ENCODE peak calls at places on chromosomes 7 and 10, in four cellular contexts. Q, F, Z and A are unnamed samples. For H3K4me1, the result is how much of the 10 kb centered on the place peaks cover.

GRCh38 chr10:123149568-123150228 is 1.8 kb downstream of the HMX2 start:
- DNase-seq in Q (no peak), F (no peak), Z (peak), A (peak)

GRCh38 chr7:104275900-104276299 is 52.5 kb upstream of the LHFPL3 start:
- DNase-seq in Q (no peak), F (no peak), Z (no peak), A (no peak)

GRCh38 chr10:35413985-35414861 is 77.9 kb downstream of the CCNY start:
- DNase-seq in Q (no peak), F (no peak), Z (no peak), A (no peak)

GRCh38 chr7:116669769-116670168 is 2.2 kb upstream of the MET start:
- DNase-seq in Q (no peak), F (no peak), Z (no peak), A (no peak)

GRCh38 chr10:35447693-35448407 is 111.5 kb downstream of the CCNY start:
- DNase-seq in Q (no peak), F (peak), Z (peak), A (no peak)

GRCh38 chr10:130215918-130216205 is 79.7 kb downstream of the GLRX3 start:
- DNase-seq in Q (no peak), F (no peak), Z (no peak), A (no peak)

GRCh38 chr10:133226251-133226808 is 3.7 kb upstream of the UTF1 start:
- DNase-seq in Q (no peak), F (no peak), Z (no peak), A (no peak)

GRCh38 chr7:83415840-83416239 is 233.1 kb downstream of the SEMA3E start:
- DNase-seq in Q (no peak), F (no peak), Z (no peak), A (no peak)

GRCh38 chr10:3825862-3826351 is 40.9 kb upstream of the KLF6 start:
- DNase-seq in Q (no peak), F (no peak), Z (peak), A (no peak)

GRCh38 chr10:114632869-114633715 is 25.0 kb downstream of the ABLIM1 start:
- DNase-seq in Q (no peak), F (peak), Z (peak), A (no peak)

GRCh38 chr7:71752171-71752935 is 620.4 kb downstream of the GALNT17 start:
- DNase-seq in Q (no peak), F (peak), Z (peak), A (peak)

GRCh38 chr10:28743576-28743975 is 66.3 kb downstream of the BAMBI start:
- DNase-seq in Q (no peak), F (no peak), Z (no peak), A (no peak)

GRCh38 chr7:142500364-142500763 is 242.5 kb upstream of the PRSS58 start:
- DNase-seq in Q (no peak), F (no peak), Z (no peak), A (no peak)

GRCh38 chr10:113820507-113820906 is 33.4 kb downstream of the DCLRE1A start:
- DNase-seq in Q (no peak), F (no peak), Z (no peak), A (no peak)

GRCh38 chr7:151251328-151251925 is 2.9 kb upstream of the SMARCD3 start:
- DNase-seq in Q (no peak), F (peak), Z (peak), A (peak)

GRCh38 chr10:127866276-127867013 is 26.3 kb downstream of the CLRN3 start:
- DNase-seq in Q (no peak), F (no peak), Z (peak), A (no peak)

GRCh38 chr10:80465839-80466590 is 11.9 kb downstream of the TSPAN14 start:
- DNase-seq in Q (no peak), F (no peak), Z (no peak), A (no peak)

GRCh38 chr7:151251926-151252835 is 3.7 kb upstream of the SMARCD3 start:
- DNase-seq in Q (no peak), F (peak), Z (peak), A (peak)

GRCh38 chr7:104652434-104652833 is 324.0 kb downstream of the LHFPL3 start:
- DNase-seq in Q (no peak), F (no peak), Z (no peak), A (no peak)

GRCh38 chr10:74300651-74301050 is 149.6 kb downstream of the ADK start:
- DNase-seq in Q (no peak), F (no peak), Z (no peak), A (no peak)

GRCh38 chr10:49174261-49174925 is 13.8 kb downstream of the TMEM273 start:
- DNase-seq in Q (no peak), F (no peak), Z (no peak), A (no peak)

GRCh38 chr7:114413741-114414140 is 874 bp upstream of the FOXP2 start:
- DNase-seq in Q (no peak), F (no peak), Z (no peak), A (no peak)

GRCh38 chr10:18000601-18001000 is 48.9 kb downstream of the SLC39A12 start:
- DNase-seq in Q (no peak), F (no peak), Z (no peak), A (no peak)

GRCh38 chr7:133314084-133314483 is 61.2 kb downstream of the EXOC4 start:
- DNase-seq in Q (no peak), F (no peak), Z (no peak), A (no peak)

GRCh38 chr7:142866361-142867096 is 11.7 kb downstream of the EPHB6 start:
- DNase-seq in Q (no peak), F (peak), Z (peak), A (no peak)

GRCh38 chr10:123808286-123808685 is 83.3 kb downstream of the CPXM2 start:
- DNase-seq in Q (no peak), F (no peak), Z (no peak), A (no peak)

GRCh38 chr10:133420028-133420427 is 4.4 kb downstream of the SPRN start:
- DNase-seq in Q (no peak), F (no peak), Z (no peak), A (no peak)

GRCh38 chr10:13784067-13784466 is 197.3 kb downstream of the PRPF18 start:
- DNase-seq in Q (no peak), F (no peak), Z (no peak), A (no peak)

GRCh38 chr7:12007591-12007990 is 175.6 kb upstream of the THSD7A start:
- DNase-seq in Q (no peak), F (no peak), Z (no peak), A (no peak)

GRCh38 chr10:120688928-120689327 is 162.2 kb upstream of the WDR11 start:
- DNase-seq in Q (no peak), F (no peak), Z (no peak), A (no peak)

GRCh38 chr10:54065106-54065505 is 735.9 kb downstream of the PCDH15 start:
- DNase-seq in Q (no peak), F (no peak), Z (no peak), A (no peak)

GRCh38 chr10:52578871-52579405 is 193.6 kb downstream of the MBL2 start:
- DNase-seq in Q (no peak), F (no peak), Z (peak), A (no peak)

GRCh38 chr10:18238875-18239485 is 98.8 kb downstream of the CACNB2 start:
- DNase-seq in Q (no peak), F (no peak), Z (peak), A (no peak)

GRCh38 chr7:152910545-152911013 is 151.0 kb downstream of the ACTR3B start:
- DNase-seq in Q (no peak), F (no peak), Z (no peak), A (no peak)

GRCh38 chr7:72268826-72269225 is 143.3 kb downstream of the CALN1 start:
- DNase-seq in Q (no peak), F (no peak), Z (no peak), A (no peak)

GRCh38 chr10:132906106-132906505 is 36.3 kb downstream of the CFAP46 start:
- DNase-seq in Q (no peak), F (no peak), Z (no peak), A (peak)

GRCh38 chr10:46222364-46222935 is 64.3 kb upstream of the ANTXRL start:
- DNase-seq in Q (no peak), F (no peak), Z (peak), A (no peak)

GRCh38 chr7:148058092-148058491 is 532.5 kb upstream of the C7orf33 start:
- DNase-seq in Q (no peak), F (no peak), Z (no peak), A (no peak)

GRCh38 chr10:67471022-67471421 is 225.0 kb downstream of the CTNNA3 start:
- DNase-seq in Q (no peak), F (no peak), Z (no peak), A (no peak)

DNA sequence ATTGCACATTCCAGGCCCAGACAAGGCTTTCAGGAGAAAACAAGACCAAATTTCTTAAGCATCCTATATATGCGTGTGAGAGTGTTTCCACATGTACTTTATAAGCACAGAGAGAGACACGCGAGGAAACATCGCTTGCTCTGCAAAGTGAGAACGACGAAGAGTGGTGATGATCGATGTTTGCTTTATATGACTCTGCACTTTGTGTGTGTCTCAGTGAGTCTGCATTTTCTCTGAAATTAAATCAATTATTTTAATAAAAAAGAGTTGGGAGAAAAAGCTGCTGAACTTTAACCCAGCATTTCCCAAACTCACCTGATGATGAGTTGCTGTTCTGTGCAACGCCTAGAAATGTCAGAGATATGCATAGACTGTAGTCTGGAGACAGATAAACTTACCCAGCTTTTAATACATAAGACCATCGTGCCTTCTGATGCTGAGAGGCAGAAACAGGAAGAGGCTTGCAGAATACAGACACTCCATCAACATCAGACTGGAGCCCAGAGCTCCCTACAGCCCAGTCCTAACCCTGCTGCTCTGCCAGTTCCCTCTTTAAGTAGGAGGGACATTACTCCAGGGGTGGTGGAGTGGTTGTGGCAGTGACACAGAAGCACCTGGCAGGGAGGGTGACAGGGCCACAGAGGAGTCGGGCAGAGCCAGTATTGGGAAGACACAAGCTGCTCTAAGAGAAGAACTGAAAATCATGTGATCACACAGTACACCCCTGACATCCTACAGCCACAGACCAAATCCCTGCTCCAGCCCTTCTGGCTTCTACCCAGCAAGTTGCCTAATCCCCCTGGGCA is 61.5 kb upstream of the ZMIZ1 start:
- DNase-seq in Q (no peak), F (no peak), Z (peak), A (no peak)
- TF ChIP-seq CTCF in Q (no peak), F (no peak), Z (no peak), A (no peak)

DNA sequence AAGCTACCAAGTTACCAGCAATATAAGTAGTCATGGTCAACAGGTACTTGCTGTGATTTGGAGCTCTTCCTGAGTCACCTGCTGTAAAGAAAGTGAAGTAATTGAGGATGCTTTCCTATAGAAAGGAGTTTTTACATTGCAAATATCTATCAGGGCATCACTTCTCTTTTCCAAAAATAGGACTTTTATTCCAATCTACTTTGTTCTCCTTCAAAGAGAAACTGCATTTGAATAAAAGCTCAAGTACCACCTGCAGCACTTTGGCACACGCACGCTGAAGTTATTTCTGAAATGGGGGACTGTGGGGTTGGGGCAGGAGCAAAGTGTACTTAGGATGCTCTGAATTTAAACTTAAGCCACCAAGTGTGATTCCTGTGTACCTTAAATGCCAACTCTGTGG is 81.8 kb upstream of the PRKAR2B start:
- DNase-seq in Q (no peak), F (no peak), Z (no peak), A (no peak)
- H3K4me1 ChIP-seq in Q (under half), F (under half), Z (under half), A (under half)

DNA sequence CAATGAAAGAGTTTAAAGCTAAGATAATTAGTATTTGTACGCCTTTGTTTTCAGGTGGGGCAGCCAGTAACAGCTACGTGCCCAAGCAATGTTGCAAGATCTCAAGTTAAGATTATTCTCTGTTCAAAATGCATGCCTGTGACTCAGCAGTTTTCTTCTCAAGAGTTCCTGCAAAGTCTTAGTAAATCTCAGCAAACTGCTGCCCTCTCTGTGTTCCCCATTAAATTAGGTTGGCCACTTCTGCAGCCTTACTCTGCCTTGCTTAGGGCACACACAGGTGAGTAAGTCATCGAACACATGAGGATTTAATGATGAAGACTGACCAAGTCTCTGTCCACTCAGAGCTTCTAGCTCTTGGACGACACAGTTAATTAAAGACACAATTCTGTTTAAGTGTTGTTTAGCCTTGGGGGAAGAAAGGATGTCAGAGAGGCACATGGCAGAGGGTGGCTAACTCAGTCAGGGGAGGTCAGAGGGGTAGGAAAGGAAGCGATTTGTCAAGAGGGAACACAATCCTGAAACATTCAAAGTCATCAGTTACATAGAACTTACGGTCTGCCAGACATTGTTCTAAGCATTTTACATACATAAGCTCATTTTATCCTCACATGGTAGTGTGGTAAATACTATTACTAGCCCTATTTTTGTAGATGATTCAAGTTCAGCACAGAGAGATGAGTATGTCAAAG is 20.2 kb upstream of the SLC35G1 start:
- DNase-seq in Q (no peak), F (no peak), Z (peak), A (no peak)
- H3K4me3 ChIP-seq in Q (no peak), F (no peak), Z (no peak), A (no peak)

DNA sequence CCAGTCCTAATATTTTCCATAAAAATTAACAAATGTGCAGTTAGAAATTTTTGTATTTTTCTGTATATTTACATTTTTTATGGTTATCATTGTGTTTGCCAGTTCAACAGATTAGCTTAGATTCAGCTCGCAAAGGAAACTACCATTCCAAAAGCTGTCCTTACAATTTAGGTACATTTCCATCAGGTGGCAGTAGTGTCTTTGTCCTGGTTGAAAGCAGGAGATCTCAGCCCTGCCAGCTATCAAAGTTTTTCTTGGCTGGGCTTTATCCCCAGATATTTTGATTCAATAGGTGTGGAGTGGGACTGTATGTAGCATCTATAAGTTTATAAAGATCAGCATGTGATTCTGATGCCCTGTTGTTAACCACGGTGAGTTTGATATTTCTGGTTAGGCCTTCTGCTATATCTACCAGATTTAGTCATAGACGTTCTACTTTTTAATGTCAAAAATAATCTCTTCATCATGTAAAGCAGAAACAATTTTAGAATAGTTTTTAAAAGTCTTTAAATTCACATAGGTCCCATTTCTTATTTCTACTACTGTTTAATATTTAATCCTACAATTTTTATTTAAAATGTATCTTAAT is 15.5 kb upstream of the ICA1 start:
- DNase-seq in Q (no peak), F (no peak), Z (no peak), A (no peak)
- TF ChIP-seq CTCF in Q (no peak), F (no peak), Z (no peak), A (peak)